ENCODE peak calls at places on chromosome 9, in four cellular contexts. B is NCI-H69, L is AG10803, D is IMR-90. U is an unnamed sample.

GRCh38 chr9:29311221-29311620 is 1737.9 kb upstream of the C9orf72 start:
- DNase-seq in B (no peak), D (no peak), L (no peak), U (no peak)

GRCh38 chr9:125409637-125410521 is 148.3 kb downstream of the GAPVD1 start:
- DNase-seq in L (peak), D (peak), B (peak), U (peak)

GRCh38 chr9:93061791-93062299 is 3.3 kb downstream of the SUSD3 start:
- DNase-seq in B (peak), D (no peak), L (no peak), U (no peak)

GRCh38 chr9:76415731-76416130 is 21.5 kb upstream of the RFK start:
- DNase-seq in L (peak), B (peak), D (no peak), U (peak)

GRCh38 chr9:88364706-88365105 is 23.5 kb upstream of the SPIN1 start:
- DNase-seq in B (no peak), D (no peak), L (no peak), U (no peak)

GRCh38 chr9:37911271-37911681 is 7.3 kb upstream of the SLC25A51 start:
- DNase-seq in B (no peak), L (peak), D (peak), U (no peak)

GRCh38 chr9:95018099-95018927 is 291.8 kb downstream of the AOPEP start:
- DNase-seq in L (peak), B (no peak), D (peak), U (peak)

GRCh38 chr9:120405860-120406259 is 174.1 kb downstream of the CDK5RAP2 start:
- DNase-seq in L (no peak), D (no peak), B (no peak), U (no peak)

GRCh38 chr9:70435948-70436347 is 21.5 kb upstream of the KLF9 start:
- DNase-seq in L (peak), B (no peak), D (peak), U (peak)

GRCh38 chr9:93810028-93810971 is 144.9 kb downstream of the BARX1 start:
- DNase-seq in L (no peak), B (peak), D (no peak), U (no peak)